ENCODE peak calls at places on chromosomes 4 and X, in eight cellular contexts. N is sigmoid colon, A is GM12878, T is stomach, P is endothelial cell of umbilical vein, D is suprapubic skin, I is esophagus muscularis mucosa, E is breast epithelium. U is an unnamed sample. For H3K4me1, the result is how much of the 10 kb centered on the place peaks cover.

GRCh38 chrX:129593137-129593536 is 53.1 kb downstream of the OCRL start:
- DNase-seq in P (no peak), N (no peak), I (no peak), D (no peak), E (no peak), T (no peak), A (no peak), U (peak)

GRCh38 chr4:8558080-8558960 is 21.9 kb upstream of the GPR78 start:
- DNase-seq in E (no peak), P (no peak), I (no peak), T (no peak), D (no peak), A (no peak), N (no peak), U (no peak)

GRCh38 chr4:37604464-37604863 is 81.7 kb downstream of the RELL1 start:
- DNase-seq in P (peak), A (no peak), D (no peak), I (no peak), T (no peak), E (no peak), N (no peak), U (no peak)

GRCh38 chrX:107669885-107670628 is 41.7 kb downstream of the PRPS1 start:
- DNase-seq in P (no peak), N (no peak), T (no peak), D (no peak), E (no peak), A (no peak), I (no peak), U (no peak)

GRCh38 chr4:124144302-124144701 is 568.2 kb downstream of the ANKRD50 start:
- DNase-seq in A (no peak), P (peak), I (no peak), E (peak), N (no peak), T (no peak), D (no peak), U (no peak)

GRCh38 chr4:123416462-123416861 is 19.9 kb downstream of the SPRY1 start:
- DNase-seq in N (no peak), I (no peak), P (no peak), E (no peak), T (no peak), A (no peak), D (no peak), U (no peak)

GRCh38 chr4:80049402-80049801 is 23.6 kb downstream of the ANTXR2 start:
- DNase-seq in D (no peak), N (no peak), A (no peak), E (no peak), T (no peak), P (no peak), I (no peak), U (no peak)

GRCh38 chr4:151091047-151091446 is 8.4 kb upstream of the RPS3A start:
- DNase-seq in D (no peak), E (no peak), T (no peak), I (no peak), N (no peak), A (no peak), P (no peak), U (no peak)

GRCh38 chr4:52273885-52274284 is 222.8 kb downstream of the SPATA18 start:
- DNase-seq in D (no peak), N (no peak), P (no peak), T (no peak), E (no peak), A (no peak), I (no peak), U (no peak)

GRCh38 chr4:146329042-146329716 is 114.8 kb downstream of the REELD1 start:
- DNase-seq in D (no peak), A (no peak), I (no peak), T (no peak), E (no peak), P (peak), N (no peak), U (no peak)

GRCh38 chr4:6614701-6615230 is 25.7 kb upstream of the MRFAP1 start:
- DNase-seq in N (no peak), D (no peak), I (no peak), P (no peak), T (no peak), E (no peak), A (no peak), U (no peak)

GRCh38 chrX:153423652-153424051 is 12.4 kb downstream of the ZFP92 start:
- DNase-seq in A (no peak), I (no peak), D (no peak), N (no peak), P (no peak), E (no peak), T (no peak), U (no peak)

GRCh38 chr4:13430834-13431568 is 53.1 kb downstream of the RAB28 start:
- DNase-seq in I (no peak), D (no peak), P (no peak), E (no peak), T (no peak), N (no peak), A (no peak), U (no peak)

GRCh38 chrX:55033429-55033828 is 2.7 kb upstream of the ALAS2 start:
- DNase-seq in I (no peak), E (no peak), A (no peak), P (no peak), D (no peak), T (no peak), N (no peak), U (no peak)

GRCh38 chr4:5374577-5374976 is 323.3 kb downstream of the STK32B start:
- DNase-seq in P (no peak), N (no peak), T (no peak), A (no peak), I (no peak), E (no peak), D (peak), U (peak)

GRCh38 chr4:138864961-138865720 is 150.4 kb upstream of the NOCT start:
- DNase-seq in T (peak), P (no peak), A (no peak), E (no peak), I (no peak), D (no peak), N (no peak), U (no peak)

GRCh38 chrX:87337267-87337666 is 180.3 kb upstream of the KLHL4 start:
- DNase-seq in N (no peak), P (no peak), I (no peak), T (no peak), D (no peak), A (no peak), E (no peak), U (no peak)

GRCh38 chr4:17515724-17516407 is 901 bp downstream of the CLRN2 start:
- DNase-seq in N (no peak), P (no peak), I (no peak), T (no peak), D (no peak), A (no peak), E (no peak), U (no peak)

GRCh38 chr4:6474053-6474568 is 1.7 kb upstream of the PPP2R2C start:
- DNase-seq in E (no peak), N (peak), T (no peak), A (no peak), P (no peak), D (peak), I (peak), U (peak)

GRCh38 chr4:52984469-52984868 is 122.4 kb downstream of the RASL11B start:
- DNase-seq in P (no peak), N (no peak), T (no peak), D (no peak), A (no peak), I (no peak), E (no peak), U (no peak)

GRCh38 chrX:9855536-9856320 is 69.5 kb downstream of the SHROOM2 start:
- DNase-seq in I (no peak), A (no peak), N (peak), D (no peak), E (no peak), P (peak), T (no peak), U (no peak)

GRCh38 chr4:105930696-105931095 is 35.4 kb downstream of the NPNT start:
- DNase-seq in I (no peak), A (no peak), P (no peak), T (no peak), D (no peak), N (no peak), E (no peak), U (no peak)

GRCh38 chrX:107729558-107730297 is 45.9 kb downstream of the TSC22D3 start:
- DNase-seq in A (no peak), P (no peak), I (no peak), E (no peak), D (no peak), T (no peak), N (no peak), U (no peak)

GRCh38 chr4:1574601-1575417 is 109.3 kb downstream of the FAM53A start:
- DNase-seq in I (no peak), N (peak), P (no peak), E (no peak), A (no peak), T (no peak), D (no peak), U (no peak)

GRCh38 chr4:128812360-128812958 is 3.0 kb downstream of the JADE1 start:
- DNase-seq in D (peak), I (no peak), N (peak), E (no peak), T (peak), P (peak), A (no peak), U (no peak)

GRCh38 chrX:140701480-140701879 is 8.1 kb upstream of the LINC00632 start:
- DNase-seq in I (no peak), N (no peak), A (no peak), E (no peak), D (no peak), T (no peak), P (no peak), U (no peak)

GRCh38 chr4:123121241-123121907 is 199.0 kb upstream of the NUDT6 start:
- DNase-seq in I (no peak), N (no peak), P (peak), D (no peak), E (no peak), A (no peak), T (no peak), U (no peak)

GRCh38 chr4:38387348-38387747 is 276.7 kb upstream of the KLF3 start:
- DNase-seq in I (no peak), E (peak), N (peak), A (no peak), P (no peak), T (peak), D (peak), U (no peak)

GRCh38 chrX:46611658-46612362 is 38.2 kb downstream of the CHST7 start:
- DNase-seq in P (no peak), T (no peak), D (no peak), I (no peak), N (no peak), A (no peak), E (no peak), U (no peak)

GRCh38 chr4:118904418-118904817 is 15.8 kb downstream of the SYNPO2 start:
- DNase-seq in P (no peak), T (no peak), D (no peak), I (no peak), N (no peak), E (peak), A (no peak), U (no peak)

GRCh38 chr4:110108470-110108869 is 89.9 kb downstream of the ELOVL6 start:
- DNase-seq in I (no peak), D (no peak), A (peak), E (no peak), T (no peak), N (no peak), P (no peak), U (no peak)

GRCh38 chr4:184441461-184442392 is 32.6 kb downstream of the IRF2 start:
- DNase-seq in A (no peak), N (no peak), E (no peak), P (peak), I (no peak), T (no peak), D (no peak), U (no peak)

GRCh38 chr4:188032170-188032569 is 36.6 kb downstream of the ZFP42 start:
- DNase-seq in A (no peak), I (no peak), N (no peak), T (no peak), D (no peak), P (no peak), E (no peak), U (no peak)

GRCh38 chr4:123777297-123777859 is 380.8 kb downstream of the SPRY1 start:
- DNase-seq in N (peak), A (no peak), E (no peak), D (no peak), I (no peak), T (no peak), P (peak), U (no peak)

GRCh38 chrX:41559235-41559634 is 112.1 kb downstream of the NYX start:
- DNase-seq in N (no peak), I (no peak), T (no peak), P (no peak), D (no peak), A (no peak), E (no peak), U (no peak)

GRCh38 chrX:41558531-41558930 is 111.4 kb downstream of the NYX start:
- DNase-seq in I (no peak), P (peak), E (no peak), D (no peak), N (no peak), T (no peak), A (no peak), U (no peak)

GRCh38 chrX:41556958-41557357 is 109.8 kb downstream of the NYX start:
- DNase-seq in E (no peak), I (no peak), P (no peak), D (no peak), N (no peak), A (no peak), T (no peak), U (no peak)

GRCh38 chrX:41561045-41561444 is 113.9 kb downstream of the NYX start:
- DNase-seq in A (peak), E (no peak), T (no peak), D (no peak), I (no peak), N (no peak), P (peak), U (no peak)

GRCh38 chrX:41559662-41560061 is 112.5 kb downstream of the NYX start:
- DNase-seq in T (no peak), P (peak), I (no peak), A (no peak), N (no peak), E (no peak), D (no peak), U (no peak)
- TF ChIP-seq POLR2AphosphoS5 in T (no peak), P (no peak), I (no peak), A (no peak), N (no peak), E (no peak), D (no peak), U (no peak)

GRCh38 chr4:159146454-159146853 is 43.6 kb downstream of the RAPGEF2 start:
- DNase-seq in I (no peak), N (no peak), P (no peak), D (no peak), T (no peak), E (no peak), A (no peak), U (no peak)
- H3K4me1 ChIP-seq in I (half or more), N (under half), P (under half), D (under half), T (half or more), E (under half), A (under half), U (under half)

DNA sequence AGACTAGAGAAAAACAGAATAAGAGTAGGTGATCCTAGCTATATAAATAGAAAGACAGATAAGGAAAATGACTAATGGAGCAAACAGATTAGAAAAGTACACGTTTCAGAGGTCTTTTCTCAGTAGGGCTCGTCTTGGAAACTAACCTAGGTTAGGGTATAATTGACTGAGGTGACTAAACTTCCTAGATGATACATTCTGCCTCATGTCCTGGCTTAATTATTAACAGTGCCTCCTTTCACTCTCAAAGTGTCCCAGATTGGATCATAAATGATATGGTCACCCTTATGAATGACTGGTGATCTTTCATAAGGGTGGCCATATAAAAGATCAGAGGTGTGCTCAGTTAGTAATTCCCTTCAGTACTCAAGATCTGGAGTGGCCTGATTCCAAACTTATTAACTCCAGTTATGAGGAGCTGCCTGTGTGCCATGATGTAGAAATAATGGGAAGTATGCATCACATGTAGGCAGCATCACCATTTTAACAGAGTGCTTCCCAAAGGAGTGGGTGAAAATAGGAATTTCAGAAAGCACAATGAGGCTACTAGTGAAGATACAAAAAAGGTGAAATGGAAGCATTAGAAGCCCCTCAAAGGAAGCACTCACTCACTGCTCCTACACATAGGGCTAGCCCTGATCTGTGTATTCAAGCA is 14.7 kb upstream of the GRIA3 start:
- DNase-seq in D (no peak), E (no peak), P (peak), T (no peak), N (no peak), A (no peak), I (no peak), U (no peak)
- TF ChIP-seq POLR2A in D (no peak), E (no peak), P (no peak), T (no peak), N (no peak), A (no peak), I (no peak), U (no peak)

DNA sequence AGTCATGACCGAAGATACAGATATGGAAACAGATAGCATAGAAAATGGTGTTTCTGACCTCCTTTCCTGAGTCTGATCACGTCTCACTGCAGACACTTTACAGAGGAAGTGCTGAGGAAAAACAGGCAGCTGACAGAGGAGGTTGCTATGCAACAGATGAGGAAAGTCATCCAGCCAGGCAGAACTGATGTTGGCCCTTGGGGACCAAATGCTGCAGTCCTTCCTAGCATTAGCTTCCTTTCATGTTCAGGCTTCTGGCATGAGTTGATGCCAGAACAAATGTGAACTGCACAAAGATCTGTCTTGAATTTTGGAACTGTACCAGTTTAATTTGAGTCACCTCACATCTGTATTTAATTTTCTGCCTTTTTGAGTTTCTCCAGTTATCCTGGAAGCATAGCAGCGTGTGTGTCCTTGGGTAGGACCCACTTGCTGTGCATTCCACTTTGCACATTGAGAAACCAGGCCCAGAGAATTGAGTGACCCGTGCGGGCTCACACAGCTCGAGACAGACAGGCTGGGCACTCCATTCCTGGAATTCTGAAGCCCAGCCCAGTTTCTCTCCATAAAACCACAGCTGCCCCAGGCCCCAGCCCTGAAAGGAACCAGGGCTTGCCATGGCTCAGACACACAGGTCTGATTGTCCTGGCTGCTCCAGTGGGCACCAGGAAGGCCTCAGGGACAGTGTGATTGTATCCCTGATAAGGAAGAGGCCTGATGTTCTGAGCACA is 1.4 kb upstream of the MAGED1 start:
- DNase-seq in T (no peak), P (peak), E (no peak), A (no peak), D (no peak), I (no peak), N (peak), U (no peak)
- TF ChIP-seq POLR2AphosphoS5 in T (no peak), P (no peak), E (no peak), A (no peak), D (no peak), I (no peak), N (no peak), U (no peak)

GRCh38 chrX:120726294-120726693 is 96.4 kb upstream of the C1GALT1C1 start:
- DNase-seq in E (no peak), I (no peak), D (no peak), P (no peak), N (no peak), A (peak), T (no peak), U (no peak)
- H3K4me1 ChIP-seq in E (under half), I (under half), D (under half), P (under half), N (under half), A (under half), T (under half), U (under half)